ENCODE peak calls at places on chromosomes 5 and 9, in eight cellular contexts. One of them, this sample, is unnamed.

GRCh38 chr9:18202924-18203323 is 271.0 kb upstream of the ADAMTSL1 start:
- DNase-seq in IMR-90: no peak
- DNase-seq in HEK293T: no peak
- DNase-seq in stromal cell of bone marrow: no peak
- DNase-seq in fibroblast of lung: no peak
- DNase-seq in endothelial cell: no peak
- DNase-seq in AG09309: no peak
- DNase-seq in putamen: no peak
- DNase-seq in this sample: no peak

GRCh38 chr9:131117111-131117761 is 8.2 kb upstream of the NUP214 start:
- DNase-seq in putamen: no peak
- DNase-seq in endothelial cell: no peak
- DNase-seq in stromal cell of bone marrow: no peak
- DNase-seq in AG09309: no peak
- DNase-seq in fibroblast of lung: no peak
- DNase-seq in IMR-90: no peak
- DNase-seq in HEK293T: no peak
- DNase-seq in this sample: no peak

GRCh38 chr5:1737790-1738405 is 61.7 kb downstream of the MRPL36 start:
- DNase-seq in AG09309: no peak
- DNase-seq in stromal cell of bone marrow: peak; percentile 4
- DNase-seq in putamen: no peak
- DNase-seq in endothelial cell: peak; percentile 24
- DNase-seq in IMR-90: peak; percentile 13
- DNase-seq in HEK293T: peak; percentile 39
- DNase-seq in fibroblast of lung: peak; percentile 13
- DNase-seq in this sample: peak; percentile 55

GRCh38 chr5:116479776-116480675 is 94.6 kb downstream of the SEMA6A start:
- DNase-seq in endothelial cell: no peak
- DNase-seq in stromal cell of bone marrow: no peak
- DNase-seq in IMR-90: no peak
- DNase-seq in putamen: no peak
- DNase-seq in AG09309: no peak
- DNase-seq in HEK293T: no peak
- DNase-seq in fibroblast of lung: peak; percentile 15
- DNase-seq in this sample: no peak

GRCh38 chr5:118906932-118907331 is 81.4 kb downstream of the DTWD2 start:
- DNase-seq in endothelial cell: no peak
- DNase-seq in AG09309: no peak
- DNase-seq in fibroblast of lung: no peak
- DNase-seq in IMR-90: no peak
- DNase-seq in stromal cell of bone marrow: no peak
- DNase-seq in HEK293T: no peak
- DNase-seq in putamen: no peak
- DNase-seq in this sample: no peak

GRCh38 chr9:385818-386398 is 171.2 kb downstream of the DOCK8 start:
- DNase-seq in HEK293T: peak; percentile 53
- DNase-seq in IMR-90: peak; percentile 52
- DNase-seq in putamen: peak; percentile 49
- DNase-seq in AG09309: peak; percentile 10
- DNase-seq in endothelial cell: peak; percentile 64
- DNase-seq in fibroblast of lung: peak; percentile 42
- DNase-seq in stromal cell of bone marrow: peak; percentile 33
- DNase-seq in this sample: peak; percentile 25

GRCh38 chr9:4155224-4156026 is 144.4 kb downstream of the GLIS3 start:
- DNase-seq in putamen: no peak
- DNase-seq in IMR-90: no peak
- DNase-seq in stromal cell of bone marrow: no peak
- DNase-seq in endothelial cell: no peak
- DNase-seq in fibroblast of lung: no peak
- DNase-seq in AG09309: no peak
- DNase-seq in HEK293T: no peak
- DNase-seq in this sample: no peak

GRCh38 chr5:152704286-152704685 is 299.2 kb upstream of the NMUR2 start:
- DNase-seq in IMR-90: no peak
- DNase-seq in stromal cell of bone marrow: no peak
- DNase-seq in putamen: no peak
- DNase-seq in endothelial cell: no peak
- DNase-seq in HEK293T: no peak
- DNase-seq in fibroblast of lung: no peak
- DNase-seq in AG09309: no peak
- DNase-seq in this sample: no peak

GRCh38 chr5:138594305-138595058 is 19.3 kb upstream of the HSPA9 start:
- DNase-seq in stromal cell of bone marrow: no peak
- DNase-seq in putamen: no peak
- DNase-seq in IMR-90: no peak
- DNase-seq in fibroblast of lung: no peak
- DNase-seq in AG09309: no peak
- DNase-seq in HEK293T: no peak
- DNase-seq in endothelial cell: no peak
- DNase-seq in this sample: no peak

GRCh38 chr5:38029431-38030065 is 189.7 kb upstream of the GDNF start:
- DNase-seq in IMR-90: no peak
- DNase-seq in putamen: no peak
- DNase-seq in HEK293T: no peak
- DNase-seq in AG09309: no peak
- DNase-seq in endothelial cell: no peak
- DNase-seq in fibroblast of lung: no peak
- DNase-seq in stromal cell of bone marrow: no peak
- DNase-seq in this sample: no peak

GRCh38 chr5:78627175-78627574 is 21.4 kb downstream of the LHFPL2 start:
- DNase-seq in putamen: peak; percentile 19
- DNase-seq in stromal cell of bone marrow: no peak
- DNase-seq in AG09309: no peak
- DNase-seq in IMR-90: no peak
- DNase-seq in fibroblast of lung: peak; percentile 34
- DNase-seq in endothelial cell: no peak
- DNase-seq in HEK293T: no peak
- DNase-seq in this sample: no peak

GRCh38 chr5:108748354-108749129 is 845 bp downstream of the FER start:
- DNase-seq in fibroblast of lung: peak; percentile 99
- DNase-seq in stromal cell of bone marrow: peak; percentile 98
- DNase-seq in HEK293T: peak; percentile 92
- DNase-seq in AG09309: peak; percentile 95
- DNase-seq in endothelial cell: peak; percentile 97
- DNase-seq in IMR-90: peak; percentile 99
- DNase-seq in putamen: peak; percentile 99
- DNase-seq in this sample: peak; percentile 96

GRCh38 chr9:132054024-132054423 is 25.6 kb downstream of the MED27 start:
- DNase-seq in stromal cell of bone marrow: no peak
- DNase-seq in IMR-90: no peak
- DNase-seq in fibroblast of lung: no peak
- DNase-seq in endothelial cell: no peak
- DNase-seq in AG09309: no peak
- DNase-seq in putamen: no peak
- DNase-seq in HEK293T: no peak
- DNase-seq in this sample: no peak

GRCh38 chr9:99073985-99074901 is 30.7 kb upstream of the TGFBR1 start:
- DNase-seq in endothelial cell: no peak
- DNase-seq in fibroblast of lung: no peak
- DNase-seq in IMR-90: no peak
- DNase-seq in HEK293T: no peak
- DNase-seq in AG09309: no peak
- DNase-seq in stromal cell of bone marrow: no peak
- DNase-seq in putamen: no peak
- DNase-seq in this sample: no peak

GRCh38 chr5:90902681-90903386 is 344.2 kb downstream of the ADGRV1 start:
- DNase-seq in putamen: no peak
- DNase-seq in IMR-90: no peak
- DNase-seq in stromal cell of bone marrow: no peak
- DNase-seq in HEK293T: no peak
- DNase-seq in endothelial cell: no peak
- DNase-seq in fibroblast of lung: no peak
- DNase-seq in AG09309: no peak
- DNase-seq in this sample: no peak

GRCh38 chr5:13591621-13592020 is 352.9 kb downstream of the DNAH5 start:
- DNase-seq in stromal cell of bone marrow: peak; percentile 58
- DNase-seq in IMR-90: peak; percentile 93
- DNase-seq in putamen: no peak
- DNase-seq in HEK293T: no peak
- DNase-seq in endothelial cell: no peak
- DNase-seq in AG09309: peak; percentile 31
- DNase-seq in fibroblast of lung: peak; percentile 92
- DNase-seq in this sample: no peak

GRCh38 chr9:96498796-96499195 is 48.8 kb downstream of the HABP4 start:
- DNase-seq in AG09309: no peak
- DNase-seq in IMR-90: no peak
- DNase-seq in putamen: no peak
- DNase-seq in stromal cell of bone marrow: no peak
- DNase-seq in endothelial cell: no peak
- DNase-seq in HEK293T: no peak
- DNase-seq in fibroblast of lung: no peak
- DNase-seq in this sample: no peak

GRCh38 chr9:92850898-92851297 is 26.9 kb downstream of the ZNF484 start:
- DNase-seq in IMR-90: no peak
- DNase-seq in putamen: no peak
- DNase-seq in HEK293T: no peak
- DNase-seq in fibroblast of lung: no peak
- DNase-seq in AG09309: no peak
- DNase-seq in stromal cell of bone marrow: no peak
- DNase-seq in endothelial cell: no peak
- DNase-seq in this sample: no peak

GRCh38 chr5:112951124-112951702 is 25.4 kb upstream of the DCP2 start:
- DNase-seq in putamen: no peak
- DNase-seq in HEK293T: no peak
- DNase-seq in fibroblast of lung: no peak
- DNase-seq in endothelial cell: no peak
- DNase-seq in IMR-90: no peak
- DNase-seq in stromal cell of bone marrow: no peak
- DNase-seq in AG09309: no peak
- DNase-seq in this sample: no peak

GRCh38 chr9:83059417-83059816 is 3.5 kb downstream of the RASEF start:
- DNase-seq in putamen: no peak
- DNase-seq in fibroblast of lung: no peak
- DNase-seq in HEK293T: no peak
- DNase-seq in IMR-90: no peak
- DNase-seq in stromal cell of bone marrow: no peak
- DNase-seq in AG09309: no peak
- DNase-seq in endothelial cell: no peak
- DNase-seq in this sample: no peak

GRCh38 chr5:102617187-102617856 is 118.5 kb upstream of the SLCO6A1 start:
- DNase-seq in IMR-90: no peak
- DNase-seq in stromal cell of bone marrow: peak; percentile 94
- DNase-seq in fibroblast of lung: no peak
- DNase-seq in endothelial cell: no peak
- DNase-seq in AG09309: peak; percentile 66
- DNase-seq in putamen: no peak
- DNase-seq in HEK293T: no peak
- DNase-seq in this sample: no peak

GRCh38 chr5:88839238-88839637 is 43.7 kb downstream of the MEF2C start:
- DNase-seq in fibroblast of lung: no peak
- DNase-seq in stromal cell of bone marrow: no peak
- DNase-seq in endothelial cell: no peak
- DNase-seq in putamen: no peak
- DNase-seq in AG09309: no peak
- DNase-seq in HEK293T: no peak
- DNase-seq in IMR-90: no peak
- DNase-seq in this sample: no peak

GRCh38 chr5:15383469-15383868 is 116.5 kb upstream of the FBXL7 start:
- DNase-seq in AG09309: no peak
- DNase-seq in IMR-90: peak; percentile 28
- DNase-seq in fibroblast of lung: peak; percentile 12
- DNase-seq in HEK293T: no peak
- DNase-seq in stromal cell of bone marrow: no peak
- DNase-seq in endothelial cell: no peak
- DNase-seq in putamen: peak; percentile 17
- DNase-seq in this sample: no peak

GRCh38 chr9:129774791-129775149 is 21.9 kb upstream of the PTGES start:
- DNase-seq in HEK293T: no peak
- DNase-seq in fibroblast of lung: no peak
- DNase-seq in putamen: no peak
- DNase-seq in AG09309: no peak
- DNase-seq in IMR-90: no peak
- DNase-seq in stromal cell of bone marrow: no peak
- DNase-seq in endothelial cell: no peak
- DNase-seq in this sample: no peak

This sample was measured in germinal center.